ENCODE peak calls at places on chromosomes 3 and 15, in five cellular contexts. J, T, S, P and U are unnamed samples.

GRCh38 chr3:60161334-60161733 is 1089.9 kb downstream of the FHIT start:
- DNase-seq in J (no peak), T (no peak), S (no peak), P (no peak), U (no peak)

GRCh38 chr3:34882764-34883163 is 756.6 kb upstream of the ARPP21 start:
- DNase-seq in J (no peak), T (no peak), S (no peak), P (no peak), U (no peak)

GRCh38 chr3:138694287-138695007 is 85.9 kb downstream of the FAIM start:
- DNase-seq in J (no peak), T (no peak), S (peak), P (no peak), U (peak)

GRCh38 chr3:129777806-129778205 is 115.7 kb downstream of the TMCC1 start:
- DNase-seq in J (no peak), T (no peak), S (no peak), P (no peak), U (no peak)

GRCh38 chr3:100425321-100425720 is 24.0 kb downstream of the LNP1 start:
- DNase-seq in J (no peak), T (no peak), S (no peak), P (no peak), U (peak)

GRCh38 chr15:23565395-23566069 is at the start of gene MKRN3:
- DNase-seq in J (no peak), T (no peak), S (peak), P (no peak), U (peak)

GRCh38 chr15:58947179-58947578 is 13.7 kb upstream of the SLTM start:
- DNase-seq in J (no peak), T (no peak), S (no peak), P (no peak), U (no peak)

GRCh38 chr15:88006146-88006545 is 250.4 kb downstream of the NTRK3 start:
- DNase-seq in J (no peak), T (no peak), S (no peak), P (no peak), U (no peak)

GRCh38 chr3:112653209-112653871 is 12.4 kb upstream of the CCDC80 start:
- DNase-seq in J (no peak), T (no peak), S (peak), P (no peak), U (no peak)

GRCh38 chr3:17232442-17232841 is 347.7 kb downstream of the PLCL2 start:
- DNase-seq in J (no peak), T (no peak), S (no peak), P (no peak), U (no peak)

GRCh38 chr3:32696523-32696922 is 11.5 kb downstream of the CNOT10 start:
- DNase-seq in J (no peak), T (no peak), S (no peak), P (no peak), U (no peak)

GRCh38 chr3:150760431-150761200 is 2.4 kb downstream of the SIAH2 start:
- DNase-seq in J (no peak), T (no peak), S (no peak), P (no peak), U (peak)

GRCh38 chr3:130894130-130894872 is 417 bp downstream of the ATP2C1 start:
- DNase-seq in J (peak), T (no peak), S (peak), P (peak), U (peak)

GRCh38 chr15:70355275-70355795 is 257.6 kb upstream of the TLE3 start:
- DNase-seq in J (no peak), T (no peak), S (no peak), P (no peak), U (no peak)

GRCh38 chr3:182979103-182979697 is 1.1 kb downstream of the DCUN1D1 start:
- DNase-seq in J (no peak), T (no peak), S (no peak), P (no peak), U (peak)

GRCh38 chr3:57956119-57956832 is 51.9 kb upstream of the FLNB start:
- DNase-seq in J (no peak), T (no peak), S (no peak), P (no peak), U (no peak)

GRCh38 chr3:128426128-128426921 is 40.4 kb downstream of the DNAJB8 start:
- DNase-seq in J (peak), T (no peak), S (peak), P (peak), U (peak)

GRCh38 chr15:62483817-62484216 is 318.7 kb upstream of the C2CD4B start:
- DNase-seq in J (no peak), T (no peak), S (no peak), P (peak), U (peak)

GRCh38 chr3:88149146-88149515 is 628 bp upstream of the C3orf38 start:
- DNase-seq in J (no peak), T (no peak), S (peak), P (no peak), U (peak)

GRCh38 chr3:75631541-75631940 is 32.6 kb upstream of the FRG2C start:
- DNase-seq in J (no peak), T (no peak), S (no peak), P (no peak), U (no peak)

GRCh38 chr3:195021674-195022073 is 249.3 kb downstream of the XXYLT1 start:
- DNase-seq in J (no peak), T (no peak), S (no peak), P (no peak), U (no peak)

GRCh38 chr3:73204841-73205240 is 143.4 kb downstream of the EBLN2 start:
- DNase-seq in J (no peak), T (no peak), S (no peak), P (no peak), U (no peak)

GRCh38 chr3:150447631-150448465 is 39.8 kb downstream of the TSC22D2 start:
- DNase-seq in J (no peak), T (no peak), S (no peak), P (no peak), U (peak)

GRCh38 chr15:61640751-61641150 is 411.6 kb upstream of the RORA start:
- DNase-seq in J (no peak), T (no peak), S (no peak), P (no peak), U (no peak)

GRCh38 chr3:194615221-194615620 is 18.0 kb downstream of the TMEM44 start:
- DNase-seq in J (no peak), T (no peak), S (no peak), P (no peak), U (no peak)

GRCh38 chr15:89406218-89406716 is 71.6 kb upstream of the POLG start:
- DNase-seq in J (no peak), T (no peak), S (no peak), P (no peak), U (no peak)

GRCh38 chr3:113265281-113265680 is 53.9 kb downstream of the BOC start:
- DNase-seq in J (peak), T (no peak), S (no peak), P (no peak), U (no peak)

GRCh38 chr3:18445421-18446066 is 20.4 kb upstream of the SATB1 start:
- DNase-seq in J (peak), T (no peak), S (no peak), P (no peak), U (peak)

GRCh38 chr3:195916291-195916690 is 7.9 kb upstream of the TNK2 start:
- DNase-seq in J (no peak), T (no peak), S (no peak), P (no peak), U (no peak)

GRCh38 chr3:5554245-5554747 is 366.8 kb downstream of the EDEM1 start:
- DNase-seq in J (no peak), T (no peak), S (no peak), P (no peak), U (peak)

GRCh38 chr3:133366921-133367320 is 32.9 kb upstream of the BFSP2 start:
- DNase-seq in J (no peak), T (no peak), S (no peak), P (no peak), U (no peak)

GRCh38 chr3:162175145-162175544 is 678.5 kb downstream of the OTOL1 start:
- DNase-seq in J (no peak), T (no peak), S (no peak), P (no peak), U (no peak)

GRCh38 chr3:128492353-128493220 is at the start of gene GATA2:
- DNase-seq in J (peak), T (no peak), S (no peak), P (peak), U (peak)

GRCh38 chr3:71055602-71056001 is 527.9 kb downstream of the FOXP1 start:
- DNase-seq in J (no peak), T (no peak), S (no peak), P (no peak), U (no peak)

GRCh38 chr3:167198949-167199348 is 181.1 kb downstream of the ZBBX start:
- DNase-seq in J (no peak), T (no peak), S (no peak), P (no peak), U (no peak)

GRCh38 chr15:49331951-49332350 is 91.1 kb upstream of the FGF7 start:
- DNase-seq in J (no peak), T (no peak), S (no peak), P (no peak), U (no peak)

GRCh38 chr3:100040846-100041245 is 73.5 kb downstream of the FILIP1L start:
- DNase-seq in J (no peak), T (no peak), S (no peak), P (no peak), U (no peak)

GRCh38 chr15:100186366-100186765 is 155.4 kb downstream of the ADAMTS17 start:
- DNase-seq in J (no peak), T (no peak), S (no peak), P (no peak), U (no peak)

GRCh38 chr15:91413142-91413541 is 313.1 kb downstream of the SV2B start:
- DNase-seq in J (no peak), T (no peak), S (no peak), P (no peak), U (no peak)

GRCh38 chr15:35911052-35911780 is 365.3 kb upstream of the DPH6 start:
- DNase-seq in J (no peak), T (no peak), S (no peak), P (no peak), U (no peak)
- TF ChIP-seq POLR2A in J (no peak), T (no peak), S (no peak), P (no peak), U (no peak)

DNA sequence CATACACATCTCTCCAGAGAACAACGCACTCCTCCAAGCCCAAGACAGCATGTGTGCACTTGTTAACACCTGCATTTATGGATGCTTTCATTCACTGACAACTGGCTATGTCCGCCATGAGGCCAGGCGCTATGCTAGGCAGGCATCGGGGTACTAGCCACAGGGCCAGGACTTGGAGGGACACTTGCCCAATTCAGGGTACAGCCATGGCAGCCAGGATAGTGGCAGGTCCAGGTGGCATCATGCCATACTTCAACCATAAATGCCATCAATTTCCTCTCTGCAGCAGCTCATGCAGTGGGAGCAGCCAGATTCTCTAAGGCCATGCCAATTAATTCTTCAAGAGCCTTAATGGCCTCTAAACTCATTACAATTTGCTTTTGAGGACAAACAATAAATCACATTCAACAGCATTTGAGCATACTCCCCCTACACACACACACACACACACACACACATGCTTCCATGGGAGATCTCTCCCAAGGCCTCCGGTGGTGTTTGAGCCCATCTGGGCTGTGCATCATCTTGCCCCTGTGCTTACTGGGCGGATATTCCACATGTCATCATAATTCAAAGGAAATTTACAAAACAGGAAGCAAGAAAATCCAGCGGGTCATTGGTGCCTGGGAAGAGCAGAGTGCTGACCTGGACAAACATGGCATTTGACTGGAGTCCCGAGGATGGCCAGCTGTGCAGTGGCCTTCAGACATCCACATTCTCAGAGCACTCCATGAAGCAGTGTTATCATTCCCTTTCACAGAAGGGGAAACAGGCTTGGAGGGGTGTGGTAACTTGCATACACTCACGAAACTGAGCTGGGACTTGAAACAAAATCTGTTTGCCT is 109.1 kb downstream of the IQSEC1 start:
- DNase-seq in J (no peak), T (no peak), S (no peak), P (no peak), U (peak)
- TF ChIP-seq POLR2A in J (no peak), T (no peak), S (no peak), P (no peak), U (no peak)

DNA sequence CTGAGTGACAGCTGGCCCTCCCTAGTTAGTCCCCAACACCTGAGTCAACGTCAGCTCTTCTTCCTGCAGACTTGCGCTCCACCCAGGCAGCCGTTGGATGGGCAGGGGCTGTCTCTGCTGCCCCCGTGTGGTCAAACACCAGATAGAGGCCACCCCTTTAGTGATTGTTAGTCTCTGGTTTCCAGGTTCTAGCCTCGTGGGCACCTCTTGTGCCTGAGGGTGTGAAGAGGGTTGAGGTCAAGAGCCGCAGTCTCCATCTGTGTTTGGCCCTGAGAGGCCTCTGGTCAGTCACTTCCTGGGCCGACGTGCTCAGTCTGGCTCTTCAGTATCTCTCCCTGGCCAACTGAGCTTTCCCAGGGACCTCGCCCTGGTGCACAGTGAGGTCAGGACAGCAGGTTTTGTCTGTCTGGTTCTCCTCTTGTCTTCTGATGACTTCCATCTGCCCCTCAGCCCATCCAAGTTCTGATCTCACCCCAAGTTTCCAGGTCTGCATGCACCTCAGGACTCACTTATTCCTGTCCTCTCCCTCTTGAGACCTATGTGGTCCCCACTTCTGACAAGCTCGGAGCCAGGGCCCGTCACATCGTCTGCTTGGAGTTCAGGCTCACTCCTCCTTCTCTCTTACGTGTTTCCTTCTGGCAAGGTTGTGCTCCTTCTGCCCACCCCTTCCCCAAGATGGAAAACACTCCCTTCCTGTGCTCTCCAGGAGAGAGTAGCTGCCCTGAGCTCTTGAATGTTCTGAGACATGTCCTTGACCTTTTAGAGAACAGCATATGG is 20.9 kb downstream of the CD276 start:
- DNase-seq in J (peak), T (peak), S (peak), P (peak), U (peak)
- TF ChIP-seq POLR2A in J (no peak), T (no peak), S (no peak), P (no peak), U (no peak)

DNA sequence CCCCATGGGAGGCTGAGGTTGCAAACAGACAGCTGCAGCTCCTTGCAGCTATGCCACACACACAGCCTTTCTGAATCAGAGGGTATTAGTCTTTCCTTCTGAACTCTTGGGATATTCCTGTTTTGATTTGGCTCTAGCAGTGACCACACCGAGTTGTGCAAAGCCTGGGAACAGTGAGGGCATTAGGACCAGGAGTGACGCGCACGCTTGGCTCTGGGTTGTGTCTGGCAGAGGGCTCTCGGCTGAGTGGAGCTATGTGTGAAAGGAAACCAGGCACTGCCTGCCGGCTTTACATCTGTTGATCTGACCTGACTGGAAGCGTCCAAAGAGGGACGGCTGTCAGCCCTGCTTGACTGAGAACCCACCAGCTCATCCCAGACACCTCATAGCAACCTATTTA is at the start of gene GALNT15:
- DNase-seq in J (peak), T (peak), S (no peak), P (peak), U (no peak)
- TF ChIP-seq POLR2A in J (peak), T (peak), S (no peak), P (no peak), U (no peak)

DNA sequence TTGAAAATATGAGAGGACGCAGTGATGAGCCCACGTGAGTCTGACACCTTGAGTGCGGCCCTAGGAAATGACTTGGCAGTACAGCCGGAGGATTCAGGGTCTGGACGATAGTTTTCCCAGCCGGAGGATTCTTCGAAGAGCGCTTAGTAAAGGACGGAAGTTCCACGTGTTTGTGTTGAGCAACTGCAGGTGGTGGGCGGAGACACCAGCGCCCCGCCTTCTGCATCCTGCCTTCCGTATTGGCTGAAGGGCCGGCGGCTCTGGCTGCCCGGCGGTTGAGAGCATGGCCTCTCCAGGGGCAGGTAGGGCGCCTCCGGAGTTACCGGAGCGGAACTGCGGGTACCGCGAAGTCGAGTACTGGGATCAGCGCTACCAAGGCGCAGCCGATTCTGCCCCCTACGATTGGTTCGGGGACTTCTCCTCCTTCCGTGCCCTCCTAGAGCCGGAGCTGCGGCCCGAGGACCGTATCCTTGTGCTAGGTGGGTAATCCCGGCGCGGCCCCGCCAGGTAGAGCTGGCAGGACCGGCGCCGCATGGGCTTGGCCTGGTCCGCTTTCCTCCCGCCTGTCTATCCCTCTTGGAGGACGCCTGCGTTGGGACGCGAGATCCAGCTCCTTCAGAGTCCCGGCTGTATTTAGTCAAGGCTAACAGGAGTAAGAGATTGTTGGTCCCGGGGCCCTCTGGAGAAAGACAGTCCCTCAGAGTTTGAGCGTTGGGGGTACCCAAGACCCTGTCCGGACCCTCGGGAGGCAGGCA is at the start of gene EEF1AKMT4:
- DNase-seq in J (peak), T (peak), S (peak), P (peak), U (peak)
- TF ChIP-seq POLR2A in J (no peak), T (peak), S (peak), P (no peak), U (peak)

GRCh38 chr3:180617049-180617448 is 15.1 kb downstream of the TTC14 start:
- DNase-seq in J (no peak), T (no peak), S (no peak), P (no peak), U (no peak)
- TF ChIP-seq POLR2A in J (no peak), T (no peak), S (no peak), P (no peak), U (no peak)

DNA sequence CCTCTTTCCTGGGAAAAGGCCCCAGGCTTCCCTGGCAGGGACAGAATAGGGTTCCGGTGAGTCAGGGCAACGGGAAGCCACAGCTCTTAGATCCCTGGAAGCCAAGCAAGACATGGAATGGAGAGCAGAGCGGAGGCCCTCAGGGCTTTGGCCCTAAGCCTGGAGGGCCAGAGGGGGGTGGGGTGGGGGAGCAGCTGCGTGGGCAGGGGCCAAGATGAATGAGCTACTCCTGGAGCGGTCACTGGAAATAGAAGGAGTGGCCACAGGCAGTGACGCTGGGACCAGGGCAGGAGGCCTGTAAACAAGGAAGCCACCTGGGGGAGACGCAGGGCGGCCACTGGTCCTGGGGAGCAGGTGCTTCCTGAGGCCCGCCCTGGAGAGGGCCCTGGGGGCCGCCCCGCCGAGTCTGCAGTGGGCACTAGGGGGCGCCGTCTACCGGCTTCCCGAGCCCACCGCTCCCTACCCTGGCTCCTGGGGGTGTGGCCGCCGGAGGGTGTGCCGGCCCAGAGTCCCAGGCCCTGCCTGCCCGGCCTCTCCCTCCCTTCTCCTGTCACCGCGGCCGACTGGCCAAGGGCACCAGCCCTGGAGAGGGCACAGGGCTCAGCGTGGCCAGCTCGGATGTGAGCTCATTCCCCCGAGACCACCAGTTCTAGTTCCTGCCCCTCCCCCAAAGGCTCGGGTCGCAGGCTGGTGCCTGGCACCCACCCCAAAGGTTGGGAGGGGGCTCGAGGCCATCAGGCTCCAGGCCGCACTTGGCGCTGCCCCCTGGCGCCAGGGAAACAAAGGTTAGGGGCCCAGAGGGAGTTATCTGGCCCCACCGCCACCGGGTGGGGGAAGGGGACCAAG is 12.1 kb downstream of the VPS18 start:
- DNase-seq in J (peak), T (no peak), S (no peak), P (peak), U (peak)
- TF ChIP-seq POLR2A in J (peak), T (peak), S (no peak), P (no peak), U (no peak)

GRCh38 chr3:30606301-30607031 is at the start of gene TGFBR2:
- DNase-seq in J (peak), T (peak), S (peak), P (peak), U (peak)
- TF ChIP-seq POLR2A in J (peak), T (peak), S (peak), P (no peak), U (peak)